ENCODE peak calls at places on chromosomes 11 and 22, in ten cellular contexts. W, Z, M, I, Y, O, H, A, X and U are unnamed samples.

GRCh38 chr11:93817426-93818348 is 32.7 kb downstream of the VSTM5 start:
- DNase-seq in Y (no peak), I (no peak), Z (no peak), W (no peak), O (no peak), A (no peak), M (no peak), X (no peak), H (no peak), U (no peak)

GRCh38 chr11:37504925-37505324 is 906.9 kb upstream of the RAG2 start:
- DNase-seq in Y (no peak), W (no peak), I (no peak), M (no peak), Z (no peak), A (no peak), H (no peak), O (peak; percentile 46), X (no peak), U (no peak)

GRCh38 chr11:30016588-30017363 is at the start of gene KCNA4:
- DNase-seq in H (no peak), M (no peak), I (no peak), W (no peak), Z (no peak), A (peak; percentile 21), X (no peak), Y (peak; percentile 31), O (no peak), U (no peak)

GRCh38 chr11:76721755-76722677 is 51.5 kb upstream of the LRRC32 start:
- DNase-seq in H (peak; percentile 93), M (peak; percentile 86), I (peak; percentile 90), A (peak; percentile 67), X (peak; percentile 98), Z (peak; percentile 66), Y (peak; percentile 81), O (peak; percentile 88), W (peak; percentile 94), U (peak; percentile 88)

GRCh38 chr11:41256060-41256459 is 203.4 kb downstream of the LRRC4C start:
- DNase-seq in X (no peak), A (no peak), I (no peak), H (no peak), W (no peak), Z (no peak), Y (no peak), O (no peak), M (no peak), U (no peak)

GRCh38 chr11:128316541-128317206 is 270.7 kb downstream of the ETS1 start:
- DNase-seq in W (no peak), Z (no peak), Y (no peak), I (no peak), M (no peak), A (no peak), O (no peak), X (no peak), H (no peak), U (no peak)

GRCh38 chr22:37184816-37185541 is 3.1 kb downstream of the C1QTNF6 start:
- DNase-seq in O (peak; percentile 27), I (no peak), X (no peak), A (no peak), W (no peak), Y (no peak), Z (no peak), M (peak; percentile 17), H (no peak), U (no peak)

GRCh38 chr11:68677432-68677831 is 6.9 kb upstream of the GAL start:
- DNase-seq in H (no peak), X (no peak), I (no peak), Y (peak; percentile 54), Z (no peak), W (no peak), A (peak; percentile 71), M (peak; percentile 56), O (no peak), U (no peak)

GRCh38 chr22:27309713-27310112 is 491.8 kb downstream of the MN1 start:
- DNase-seq in Y (no peak), H (no peak), O (no peak), W (peak; percentile 17), A (no peak), X (no peak), I (no peak), Z (no peak), M (no peak), U (no peak)

GRCh38 chr11:2424811-2425495 is 19.4 kb downstream of the TRPM5 start:
- DNase-seq in A (no peak), M (no peak), Y (no peak), X (no peak), I (no peak), Z (no peak), O (no peak), H (no peak), W (no peak), U (no peak)

GRCh38 chr22:30705710-30706651 is 11.3 kb downstream of the OSBP2 start:
- DNase-seq in I (no peak), H (no peak), Y (no peak), O (no peak), A (no peak), Z (no peak), M (no peak), X (no peak), W (no peak), U (no peak)

GRCh38 chr22:38641476-38641875 is 14.7 kb downstream of the FAM227A start:
- DNase-seq in X (no peak), O (no peak), W (no peak), M (no peak), Z (no peak), H (no peak), I (no peak), Y (no peak), A (no peak), U (no peak)

GRCh38 chr22:48719978-48720661 is 1107.6 kb downstream of the BRD1 start:
- DNase-seq in M (no peak), W (no peak), H (no peak), O (peak; percentile 14), I (no peak), Z (no peak), Y (no peak), A (peak; percentile 10), X (no peak), U (peak; percentile 11)

GRCh38 chr22:40525250-40525884 is 111.2 kb downstream of the MRTFA start:
- DNase-seq in X (no peak), A (no peak), O (peak; percentile 62), Y (peak; percentile 41), I (peak; percentile 48), M (peak; percentile 43), W (peak; percentile 76), Z (peak; percentile 26), H (peak; percentile 51), U (peak; percentile 63)

GRCh38 chr11:60951909-60952741 is at the start of gene SLC15A3:
- DNase-seq in O (no peak), Z (peak; percentile 59), H (peak; percentile 65), W (peak; percentile 67), X (peak; percentile 93), M (peak; percentile 76), I (peak; percentile 60), A (no peak), Y (peak; percentile 70), U (no peak)

DNA sequence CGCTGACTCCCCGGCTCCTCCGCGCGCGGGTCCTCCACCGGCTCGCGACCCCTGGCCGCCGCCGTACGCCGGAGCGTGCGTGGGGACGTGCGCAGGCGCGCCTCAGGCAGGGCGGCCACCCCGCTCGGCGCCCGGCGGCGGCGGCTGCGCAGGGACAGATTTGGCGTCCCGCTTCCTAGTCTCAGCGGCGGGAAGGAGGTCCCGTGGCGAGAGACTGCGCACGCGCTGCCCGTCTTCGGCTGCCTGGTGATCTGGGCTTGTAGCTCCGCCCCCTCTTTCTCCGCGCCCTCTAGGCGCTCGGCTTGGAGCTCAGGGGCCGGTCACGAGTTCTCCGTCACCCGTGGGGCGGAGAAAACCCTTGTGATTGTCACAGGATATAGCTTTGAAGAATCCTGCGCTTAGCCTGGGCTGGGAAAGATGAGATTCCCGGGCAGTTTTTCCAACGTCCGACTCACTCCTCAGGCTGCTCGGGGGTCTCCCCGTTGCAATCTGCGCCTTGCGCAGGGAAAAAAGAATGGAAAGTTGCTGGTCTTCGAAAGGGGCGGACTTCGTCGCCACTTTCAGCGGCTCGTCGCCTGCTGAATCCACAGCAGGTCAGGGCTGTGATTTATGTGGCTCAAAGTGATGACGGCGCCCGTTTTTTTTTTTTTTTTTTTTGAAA is at the start of gene PATL1:
- DNase-seq in Y (peak; percentile 99), W (peak; percentile 100), O (peak; percentile 99), M (peak; percentile 100), X (peak; percentile 100), I (peak; percentile 100), A (peak; percentile 96), H (peak; percentile 98), Z (peak; percentile 100), U (peak; percentile 98)
- TF ChIP-seq POLR2A in Y (peak; percentile 89), W (peak; percentile 96), O (peak; percentile 64), M (peak; percentile 92), X (peak; percentile 73), I (no peak), A (peak; percentile 77), H (peak; percentile 98), Z (peak; percentile 94), U (peak; percentile 69)

DNA sequence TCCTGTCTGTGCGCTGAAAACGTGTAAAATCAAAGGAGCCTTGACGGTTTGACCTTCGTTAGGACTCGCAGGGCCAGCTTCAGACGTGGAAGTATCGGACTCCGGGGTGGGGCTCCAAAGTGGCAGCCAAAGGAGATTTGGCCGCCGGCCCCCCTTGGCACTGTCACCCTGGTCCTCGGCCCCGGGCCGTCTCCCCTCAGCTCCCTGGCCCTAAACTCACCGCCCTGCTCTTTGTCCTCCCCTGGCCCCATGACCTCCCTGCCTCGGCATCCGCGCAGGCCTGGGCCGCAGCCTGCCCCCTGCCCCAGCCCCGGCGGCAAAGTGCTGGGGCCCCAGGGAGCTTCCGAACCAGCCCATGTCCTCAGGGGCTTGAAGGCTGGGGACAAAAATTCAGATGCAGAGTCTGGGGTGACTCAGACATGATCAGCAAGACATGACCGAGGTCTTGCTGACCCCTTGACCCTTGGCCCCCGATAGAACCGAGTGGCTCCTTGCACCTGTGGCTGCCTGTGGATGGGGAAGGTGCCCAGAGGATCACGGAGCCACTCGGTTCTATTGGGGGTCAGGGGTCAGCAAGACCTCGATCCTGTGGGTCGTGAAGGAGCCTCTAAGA is 6.9 kb upstream of the PHRF1 start:
- DNase-seq in O (no peak), M (peak; percentile 64), I (peak; percentile 49), X (no peak), Z (peak; percentile 51), A (no peak), W (no peak), H (no peak), Y (no peak), U (no peak)
- TF ChIP-seq POLR2A in O (no peak), M (no peak), I (no peak), X (no peak), Z (no peak), A (no peak), W (no peak), H (no peak), Y (no peak), U (no peak)

DNA sequence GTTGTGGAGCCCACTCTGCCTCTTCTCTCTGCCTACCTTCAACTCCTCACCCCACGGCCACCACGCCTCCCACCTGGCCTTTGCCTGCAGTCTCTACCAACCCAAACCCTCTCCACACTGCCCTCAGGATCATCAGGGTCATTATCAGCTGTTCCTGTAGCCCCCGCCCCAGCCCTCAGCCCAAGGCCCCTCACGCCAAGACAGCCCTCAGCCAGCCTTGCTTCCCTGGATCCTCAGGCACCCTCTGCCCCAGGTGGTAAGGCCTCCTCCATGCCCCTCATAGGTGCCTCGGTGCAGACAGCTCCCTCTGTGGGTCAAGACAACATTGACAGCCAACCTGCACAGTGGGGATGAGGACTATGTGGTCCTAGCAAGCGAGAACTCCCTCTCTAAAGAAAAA is 1.7 kb downstream of the SBF1 start:
- DNase-seq in Y (no peak), H (no peak), A (peak; percentile 60), X (no peak), O (no peak), M (no peak), I (no peak), W (no peak), Z (no peak), U (peak; percentile 58)
- TF ChIP-seq POLR2A in Y (no peak), H (no peak), A (no peak), X (no peak), O (no peak), M (no peak), I (no peak), W (no peak), Z (no peak), U (no peak)

GRCh38 chr22:49811014-49811791 is 16.5 kb downstream of the BRD1 start:
- DNase-seq in H (no peak), Z (no peak), M (peak; percentile 77), Y (no peak), W (no peak), O (no peak), X (no peak), A (no peak), I (no peak), U (no peak)
- TF ChIP-seq POLR2A in H (no peak), Z (no peak), M (no peak), Y (no peak), W (no peak), O (no peak), X (no peak), A (no peak), I (no peak), U (no peak)